ENCODE peak calls at places on chromosomes 6 and 20, in five cellular contexts. U, Q, F, H and E are unnamed samples.

GRCh38 chr6:87483929-87484328 is 11.2 kb downstream of the SLC35A1 start:
- DNase-seq in F (peak; percentile 64), Q (peak; percentile 66), H (no peak), U (no peak), E (no peak)

GRCh38 chr20:4065405-4065841 is 50.1 kb upstream of the RNF24 start:
- DNase-seq in F (peak; percentile 49), U (no peak), H (no peak), Q (peak; percentile 100), E (no peak)

GRCh38 chr6:139060332-139060731 is 31.8 kb downstream of the ABRACL start:
- DNase-seq in U (no peak), Q (peak; percentile 96), F (no peak), H (no peak), E (no peak)

GRCh38 chr6:45541934-45542333 is 164.2 kb upstream of the SUPT3H start:
- DNase-seq in U (no peak), Q (peak; percentile 31), H (no peak), F (no peak), E (no peak)

GRCh38 chr20:4064118-4064962 is 49.0 kb upstream of the RNF24 start:
- DNase-seq in F (peak; percentile 98), Q (peak; percentile 99), U (no peak), H (peak; percentile 91), E (no peak)

GRCh38 chr6:55652429-55652828 is 73.4 kb upstream of the HMGCLL1 start:
- DNase-seq in F (no peak), H (no peak), U (no peak), Q (no peak), E (no peak)

GRCh38 chr20:17609978-17610377 is 40.1 kb downstream of the DSTN start:
- DNase-seq in H (no peak), F (no peak), U (no peak), Q (no peak), E (no peak)

GRCh38 chr6:89079611-89080213 is 839 bp upstream of the PNRC1 start:
- DNase-seq in U (no peak), H (no peak), Q (peak; percentile 74), F (peak; percentile 38), E (peak; percentile 35)

GRCh38 chr20:4546786-4547185 is 174.9 kb upstream of the PRND start:
- DNase-seq in Q (peak; percentile 89), U (no peak), H (no peak), F (peak; percentile 97), E (no peak)

GRCh38 chr6:78598966-78599365 is 268.4 kb upstream of the IRAK1BP1 start:
- DNase-seq in Q (peak; percentile 92), U (no peak), F (peak; percentile 95), H (no peak), E (no peak)

GRCh38 chr6:125138083-125138482 is 15.5 kb upstream of the TPD52L1 start:
- DNase-seq in H (no peak), Q (no peak), F (no peak), U (no peak), E (no peak)

GRCh38 chr20:35444226-35444625 is 6.2 kb upstream of the GDF5 start:
- DNase-seq in U (no peak), Q (no peak), F (no peak), H (no peak), E (no peak)

GRCh38 chr6:166006593-166007301 is 160.9 kb downstream of the TBXT start:
- DNase-seq in H (no peak), F (no peak), Q (peak; percentile 76), U (no peak), E (no peak)

GRCh38 chr20:2276015-2276414 is 19.8 kb upstream of the TGM3 start:
- DNase-seq in Q (no peak), U (no peak), H (no peak), F (peak; percentile 33), E (no peak)

GRCh38 chr6:113858067-113858604 is 991 bp downstream of the MARCKS start:
- DNase-seq in H (peak; percentile 63), U (peak; percentile 37), F (peak; percentile 15), Q (peak; percentile 42), E (peak; percentile 32)

GRCh38 chr6:116307001-116307400 is 27.3 kb upstream of the TSPYL1 start:
- DNase-seq in U (no peak), H (no peak), Q (no peak), F (no peak), E (no peak)

GRCh38 chr6:151004415-151005024 is 139.0 kb downstream of the MTHFD1L start:
- DNase-seq in F (peak; percentile 91), H (no peak), Q (peak; percentile 94), U (no peak), E (no peak)

GRCh38 chr6:69097948-69098347 is 462.9 kb downstream of the ADGRB3 start:
- DNase-seq in H (no peak), F (no peak), Q (no peak), U (no peak), E (no peak)

GRCh38 chr20:9119776-9120175 is 50.9 kb downstream of the PLCB4 start:
- DNase-seq in Q (no peak), F (peak; percentile 17), U (no peak), H (no peak), E (no peak)

GRCh38 chr20:57211949-57212889 is 54.2 kb downstream of the BMP7 start:
- DNase-seq in Q (peak; percentile 84), F (peak; percentile 93), H (no peak), U (no peak), E (no peak)

GRCh38 chr6:89604662-89605061 is 33.9 kb downstream of the LYRM2 start:
- DNase-seq in U (no peak), H (no peak), Q (no peak), F (no peak), E (no peak)

GRCh38 chr6:27761391-27761790 is 150.8 kb downstream of the OR2B2 start:
- DNase-seq in U (no peak), H (no peak), Q (peak; percentile 42), F (no peak), E (peak; percentile 57)

GRCh38 chr20:9407805-9408421 is 106.5 kb upstream of the LAMP5 start:
- DNase-seq in Q (peak; percentile 79), F (peak; percentile 92), H (no peak), U (peak; percentile 65), E (peak; percentile 54)

GRCh38 chr6:77017537-77017936 is 445.8 kb downstream of the HTR1B start:
- DNase-seq in H (no peak), Q (no peak), F (no peak), U (no peak), E (no peak)

GRCh38 chr6:2119275-2119674 is 126.1 kb downstream of the GMDS start:
- DNase-seq in H (no peak), U (no peak), F (no peak), Q (no peak), E (no peak)

GRCh38 chr6:112690497-112691202 is 343.5 kb downstream of the RFPL4B start:
- DNase-seq in H (no peak), U (no peak), Q (peak; percentile 52), F (peak; percentile 39), E (no peak)

GRCh38 chr6:139736507-139736906 is 362.1 kb upstream of the CITED2 start:
- DNase-seq in F (no peak), Q (no peak), H (no peak), U (no peak), E (no peak)

GRCh38 chr6:24743265-24743943 is 24.4 kb upstream of the C6orf62 start:
- DNase-seq in H (no peak), Q (peak; percentile 99), U (no peak), F (peak; percentile 93), E (peak; percentile 33)

GRCh38 chr20:50595988-50596693 is 86.0 kb downstream of the PTPN1 start:
- DNase-seq in F (no peak), U (no peak), Q (no peak), H (no peak), E (no peak)

GRCh38 chr6:22049002-22049401 is 247.8 kb downstream of the PRL start:
- DNase-seq in H (no peak), U (no peak), Q (no peak), F (peak; percentile 46), E (no peak)

GRCh38 chr6:40138273-40138720 is 204.0 kb upstream of the MOCS1 start:
- DNase-seq in F (no peak), U (no peak), H (no peak), Q (no peak), E (peak; percentile 31)

GRCh38 chr6:90110971-90111370 is 185.7 kb downstream of the BACH2 start:
- DNase-seq in H (no peak), Q (no peak), F (no peak), U (no peak), E (no peak)

GRCh38 chr6:169238766-169239165 is 14.9 kb downstream of the THBS2 start:
- DNase-seq in F (no peak), U (no peak), H (no peak), Q (no peak), E (no peak)

DNA sequence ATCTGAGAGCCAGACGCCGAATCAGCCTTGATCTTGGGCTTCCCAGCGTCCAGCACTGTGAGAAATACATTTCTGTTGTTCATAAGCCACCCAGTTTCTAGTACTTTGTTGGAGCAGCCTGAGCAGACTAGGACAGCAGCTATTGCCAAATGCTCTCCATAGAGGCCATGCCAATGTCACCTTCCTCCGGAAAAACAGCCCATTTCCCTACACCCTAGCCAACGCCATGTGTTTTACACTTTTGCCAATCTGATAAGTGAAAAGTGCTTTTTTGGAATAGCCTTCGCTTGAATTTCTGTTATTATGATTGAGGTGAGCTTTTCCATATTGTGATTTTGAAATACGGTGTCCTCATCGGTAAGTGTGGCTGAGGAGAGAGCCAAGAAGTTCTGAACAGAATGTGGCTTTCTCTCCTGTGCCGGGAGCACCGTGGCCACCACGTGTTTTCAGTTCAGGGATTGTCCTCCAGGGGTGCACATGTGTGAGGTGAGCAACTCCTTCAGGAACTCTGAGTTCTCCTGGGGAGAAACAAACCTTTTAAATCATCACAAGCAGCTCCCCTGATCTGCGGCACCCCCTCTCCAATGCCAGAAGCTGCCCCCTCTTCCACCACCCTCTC is 35.8 kb downstream of the TAF8 start:
- DNase-seq in H (no peak), F (peak; percentile 23), Q (no peak), U (no peak), E (no peak)
- TF ChIP-seq CTCF in H (peak; percentile 23), F (peak; percentile 39), Q (peak; percentile 13), U (peak; percentile 47), E (no peak)

GRCh38 chr20:59010321-59010994 is 3.4 kb upstream of the CTSZ start:
- DNase-seq in H (no peak), F (peak; percentile 38), Q (no peak), U (no peak), E (no peak)
- TF ChIP-seq CTCF in H (no peak), F (no peak), Q (no peak), U (no peak), E (no peak)

GRCh38 chr6:11413112-11413687 is 124.3 kb upstream of the TMEM170B start:
- DNase-seq in U (no peak), Q (no peak), H (no peak), F (no peak), E (no peak)
- TF ChIP-seq CTCF in U (no peak), Q (no peak), H (no peak), F (peak; percentile 36), E (peak; percentile 1)

DNA sequence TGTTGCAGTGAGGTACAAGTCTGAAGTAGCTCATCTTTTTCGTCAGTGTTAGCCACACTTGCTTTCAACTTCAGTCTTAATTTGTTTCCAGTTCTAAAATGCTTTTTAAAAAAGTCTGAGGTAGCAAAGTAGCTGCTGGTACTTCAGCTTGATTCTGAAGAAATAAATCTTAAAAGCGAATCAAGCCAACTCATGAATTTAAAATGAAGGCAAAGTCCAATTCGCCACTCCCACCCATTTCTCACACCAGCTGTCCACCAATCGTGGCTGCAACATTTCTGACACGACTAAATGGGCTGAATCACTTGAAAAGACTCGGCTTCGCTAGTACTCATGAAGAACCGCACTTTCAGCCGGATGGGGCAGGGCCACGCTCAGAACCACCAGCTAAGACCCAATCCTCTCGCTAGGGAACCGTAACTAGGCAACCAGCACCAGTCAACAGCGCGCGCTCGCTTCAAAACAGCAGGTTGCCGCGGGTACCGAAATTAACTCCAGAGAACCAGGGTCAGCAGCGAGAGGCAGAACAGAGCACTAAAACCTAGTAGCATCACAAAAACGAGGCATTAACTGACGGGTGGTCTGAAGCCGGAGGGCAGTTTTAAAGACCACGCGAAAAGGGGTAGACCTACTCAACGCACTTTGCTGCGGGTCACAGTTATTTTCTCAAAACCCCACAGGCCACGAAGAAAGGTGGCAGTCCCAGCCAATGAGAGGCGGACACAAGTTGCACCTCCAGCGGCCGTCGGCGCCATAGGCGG is 900 bp downstream of the BCLAF1 start:
- DNase-seq in F (peak; percentile 77), U (peak; percentile 24), Q (peak; percentile 98), H (peak; percentile 87), E (peak; percentile 43)
- TF ChIP-seq CTCF in F (no peak), U (peak; percentile 48), Q (peak; percentile 1), H (peak; percentile 52), E (no peak)